ENCODE peak calls at places on chromosome 12, in seven cellular contexts. One of them, this sample, is unnamed.

GRCh38 chr12:75850751-75851462 is 180.7 kb downstream of the PHLDA1 start:
- DNase-seq in astrocyte of the spinal cord: peak
- DNase-seq in stomach: no peak
- DNase-seq in uterus: no peak
- DNase-seq in lower leg skin: no peak
- DNase-seq in breast epithelium: no peak
- DNase-seq in gastrocnemius medialis: no peak
- DNase-seq in this sample: peak

GRCh38 chr12:63792333-63792732 is 12.6 kb downstream of the RXYLT1 start:
- DNase-seq in astrocyte of the spinal cord: no peak
- DNase-seq in stomach: no peak
- DNase-seq in breast epithelium: no peak
- DNase-seq in lower leg skin: no peak
- DNase-seq in uterus: no peak
- DNase-seq in gastrocnemius medialis: no peak
- DNase-seq in this sample: no peak

GRCh38 chr12:62865090-62865489 is 69.9 kb downstream of the PPM1H start:
- DNase-seq in lower leg skin: no peak
- DNase-seq in breast epithelium: no peak
- DNase-seq in astrocyte of the spinal cord: no peak
- DNase-seq in gastrocnemius medialis: no peak
- DNase-seq in stomach: no peak
- DNase-seq in uterus: no peak
- DNase-seq in this sample: no peak

GRCh38 chr12:46209914-46210834 is 58.7 kb downstream of the SLC38A1 start:
- DNase-seq in uterus: peak
- DNase-seq in breast epithelium: peak
- DNase-seq in lower leg skin: peak
- DNase-seq in astrocyte of the spinal cord: no peak
- DNase-seq in stomach: peak
- DNase-seq in gastrocnemius medialis: peak
- DNase-seq in this sample: peak

GRCh38 chr12:120783197-120783596 is 57.6 kb downstream of the ACADS start:
- DNase-seq in astrocyte of the spinal cord: peak
- DNase-seq in lower leg skin: no peak
- DNase-seq in breast epithelium: no peak
- DNase-seq in gastrocnemius medialis: no peak
- DNase-seq in uterus: no peak
- DNase-seq in stomach: no peak
- DNase-seq in this sample: peak

GRCh38 chr12:84313326-84313675 is 599.3 kb downstream of the SLC6A15 start:
- DNase-seq in uterus: no peak
- DNase-seq in gastrocnemius medialis: no peak
- DNase-seq in lower leg skin: no peak
- DNase-seq in astrocyte of the spinal cord: no peak
- DNase-seq in stomach: no peak
- DNase-seq in breast epithelium: no peak
- DNase-seq in this sample: no peak

GRCh38 chr12:49146406-49146805 is 15.2 kb upstream of the TUBA1B start:
- DNase-seq in stomach: no peak
- DNase-seq in uterus: no peak
- DNase-seq in astrocyte of the spinal cord: no peak
- DNase-seq in lower leg skin: no peak
- DNase-seq in gastrocnemius medialis: no peak
- DNase-seq in breast epithelium: no peak
- DNase-seq in this sample: no peak

GRCh38 chr12:125193798-125194562 is 128.7 kb downstream of the AACS start:
- DNase-seq in stomach: no peak
- DNase-seq in astrocyte of the spinal cord: peak
- DNase-seq in gastrocnemius medialis: no peak
- DNase-seq in uterus: no peak
- DNase-seq in breast epithelium: no peak
- DNase-seq in lower leg skin: no peak
- DNase-seq in this sample: peak

GRCh38 chr12:128643106-128643651 is 180.6 kb downstream of the SLC15A4 start:
- DNase-seq in stomach: no peak
- DNase-seq in breast epithelium: no peak
- DNase-seq in uterus: peak
- DNase-seq in lower leg skin: no peak
- DNase-seq in astrocyte of the spinal cord: no peak
- DNase-seq in gastrocnemius medialis: no peak
- DNase-seq in this sample: no peak

GRCh38 chr12:125989716-125990115 is 924.5 kb downstream of the AACS start:
- DNase-seq in stomach: no peak
- DNase-seq in uterus: no peak
- DNase-seq in gastrocnemius medialis: no peak
- DNase-seq in astrocyte of the spinal cord: no peak
- DNase-seq in breast epithelium: no peak
- DNase-seq in lower leg skin: no peak
- DNase-seq in this sample: no peak

GRCh38 chr12:83365317-83365716 is 678.6 kb downstream of the TMTC2 start:
- DNase-seq in breast epithelium: no peak
- DNase-seq in uterus: no peak
- DNase-seq in gastrocnemius medialis: no peak
- DNase-seq in stomach: no peak
- DNase-seq in lower leg skin: no peak
- DNase-seq in astrocyte of the spinal cord: no peak
- DNase-seq in this sample: no peak

GRCh38 chr12:47353508-47353907 is 273.7 kb upstream of the AMIGO2 start:
- DNase-seq in breast epithelium: no peak
- DNase-seq in stomach: no peak
- DNase-seq in gastrocnemius medialis: no peak
- DNase-seq in lower leg skin: no peak
- DNase-seq in uterus: no peak
- DNase-seq in astrocyte of the spinal cord: no peak
- DNase-seq in this sample: no peak

GRCh38 chr12:88468546-88468945 is 111.7 kb downstream of the KITLG start:
- DNase-seq in stomach: no peak
- DNase-seq in breast epithelium: no peak
- DNase-seq in lower leg skin: no peak
- DNase-seq in astrocyte of the spinal cord: no peak
- DNase-seq in gastrocnemius medialis: no peak
- DNase-seq in uterus: no peak
- DNase-seq in this sample: peak

GRCh38 chr12:114733919-114734318 is 49.9 kb upstream of the TBX3 start:
- DNase-seq in uterus: no peak
- DNase-seq in astrocyte of the spinal cord: no peak
- DNase-seq in breast epithelium: no peak
- DNase-seq in lower leg skin: no peak
- DNase-seq in gastrocnemius medialis: no peak
- DNase-seq in stomach: no peak
- DNase-seq in this sample: no peak

GRCh38 chr12:57836442-57837375 is 9.8 kb downstream of the CTDSP2 start:
- DNase-seq in uterus: peak
- DNase-seq in astrocyte of the spinal cord: peak
- DNase-seq in lower leg skin: no peak
- DNase-seq in gastrocnemius medialis: no peak
- DNase-seq in stomach: peak
- DNase-seq in breast epithelium: peak
- DNase-seq in this sample: peak

GRCh38 chr12:74747305-74747704 is 209.7 kb downstream of the ATXN7L3B start:
- DNase-seq in lower leg skin: no peak
- DNase-seq in gastrocnemius medialis: no peak
- DNase-seq in uterus: no peak
- DNase-seq in astrocyte of the spinal cord: peak
- DNase-seq in breast epithelium: no peak
- DNase-seq in stomach: no peak
- DNase-seq in this sample: peak

GRCh38 chr12:28775556-28775955 is 373.5 kb upstream of the FAR2 start:
- DNase-seq in lower leg skin: no peak
- DNase-seq in stomach: no peak
- DNase-seq in gastrocnemius medialis: no peak
- DNase-seq in astrocyte of the spinal cord: no peak
- DNase-seq in breast epithelium: no peak
- DNase-seq in uterus: no peak
- DNase-seq in this sample: no peak

GRCh38 chr12:42810006-42810405 is 220.5 kb upstream of the PRICKLE1 start:
- DNase-seq in lower leg skin: no peak
- DNase-seq in uterus: no peak
- DNase-seq in stomach: no peak
- DNase-seq in breast epithelium: no peak
- DNase-seq in gastrocnemius medialis: no peak
- DNase-seq in astrocyte of the spinal cord: peak
- DNase-seq in this sample: no peak

GRCh38 chr12:51242896-51243295 is 4.3 kb downstream of the DAZAP2 start:
- DNase-seq in astrocyte of the spinal cord: no peak
- DNase-seq in lower leg skin: no peak
- DNase-seq in breast epithelium: no peak
- DNase-seq in stomach: no peak
- DNase-seq in gastrocnemius medialis: no peak
- DNase-seq in uterus: no peak
- DNase-seq in this sample: no peak

GRCh38 chr12:54411398-54412241 is 7.4 kb downstream of the ITGA5 start:
- DNase-seq in gastrocnemius medialis: peak
- DNase-seq in astrocyte of the spinal cord: peak
- DNase-seq in stomach: peak
- DNase-seq in uterus: no peak
- DNase-seq in lower leg skin: peak
- DNase-seq in breast epithelium: no peak
- DNase-seq in this sample: peak

DNA sequence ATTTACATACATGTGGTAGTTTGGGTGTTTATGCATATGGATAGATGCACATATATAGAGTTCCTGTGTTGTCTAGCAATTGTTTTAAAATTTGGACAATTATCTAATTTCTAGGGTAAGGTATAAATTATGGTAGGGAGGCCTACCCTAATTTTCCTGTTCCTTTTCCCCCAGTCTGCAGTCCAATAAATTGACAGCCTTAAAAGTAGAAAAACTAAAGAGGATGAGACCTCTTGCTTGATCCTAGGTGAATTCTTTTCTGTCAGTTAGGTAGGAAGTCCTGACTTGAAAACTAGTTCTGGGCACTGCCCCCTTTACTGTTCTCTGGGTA is 2.1 kb upstream of the CDKN1B start:
- DNase-seq in breast epithelium: no peak
- DNase-seq in astrocyte of the spinal cord: no peak
- DNase-seq in uterus: no peak
- DNase-seq in gastrocnemius medialis: no peak
- DNase-seq in stomach: no peak
- DNase-seq in lower leg skin: no peak
- DNase-seq in this sample: no peak
- H3K4me3 ChIP-seq in breast epithelium: no peak
- H3K4me3 ChIP-seq in astrocyte of the spinal cord: no peak
- H3K4me3 ChIP-seq in uterus: no peak
- H3K4me3 ChIP-seq in gastrocnemius medialis: no peak
- H3K4me3 ChIP-seq in stomach: peak
- H3K4me3 ChIP-seq in lower leg skin: no peak
- H3K4me3 ChIP-seq in this sample: no peak

GRCh38 chr12:7711133-7711532 is at the start of gene DPPA3:
- DNase-seq in lower leg skin: no peak
- DNase-seq in gastrocnemius medialis: no peak
- DNase-seq in astrocyte of the spinal cord: no peak
- DNase-seq in uterus: no peak
- DNase-seq in stomach: no peak
- DNase-seq in breast epithelium: no peak
- DNase-seq in this sample: no peak

GRCh38 chr12:7712841-7713442 is 1.7 kb downstream of the DPPA3 start:
- DNase-seq in lower leg skin: no peak
- DNase-seq in stomach: no peak
- DNase-seq in gastrocnemius medialis: no peak
- DNase-seq in uterus: no peak
- DNase-seq in breast epithelium: no peak
- DNase-seq in astrocyte of the spinal cord: no peak
- DNase-seq in this sample: no peak

DNA sequence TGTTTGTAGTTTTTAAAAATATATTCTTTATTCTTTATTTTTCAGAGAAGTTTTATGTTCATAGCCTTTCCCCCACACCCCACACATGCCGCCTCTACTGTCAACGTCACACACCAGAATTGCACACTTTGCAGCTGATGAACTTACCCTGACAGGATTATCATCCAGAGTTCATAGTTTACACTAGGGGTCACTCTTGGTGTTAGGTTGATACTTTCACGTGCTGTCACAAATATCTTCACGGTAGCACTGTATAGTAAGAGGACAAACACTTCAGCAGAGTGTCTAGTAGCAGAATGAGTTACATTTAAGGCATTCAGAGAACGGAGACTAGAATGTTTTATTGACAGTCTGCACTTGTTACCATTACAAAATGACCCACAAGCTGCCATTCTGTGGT is 5.2 kb downstream of the DPPA3 start:
- DNase-seq in lower leg skin: no peak
- DNase-seq in breast epithelium: no peak
- DNase-seq in astrocyte of the spinal cord: no peak
- DNase-seq in uterus: no peak
- DNase-seq in stomach: no peak
- DNase-seq in gastrocnemius medialis: no peak
- DNase-seq in this sample: no peak
- TF ChIP-seq CTCF in lower leg skin: no peak
- TF ChIP-seq CTCF in breast epithelium: no peak
- TF ChIP-seq CTCF in astrocyte of the spinal cord: no peak
- TF ChIP-seq CTCF in uterus: no peak
- TF ChIP-seq CTCF in stomach: no peak
- TF ChIP-seq CTCF in gastrocnemius medialis: no peak
- TF ChIP-seq CTCF in this sample: no peak

GRCh38 chr12:69239286-69239921 is at the start of gene CPSF6:
- DNase-seq in breast epithelium: peak
- DNase-seq in gastrocnemius medialis: peak
- DNase-seq in astrocyte of the spinal cord: peak
- DNase-seq in stomach: peak
- DNase-seq in lower leg skin: peak
- DNase-seq in uterus: peak
- DNase-seq in this sample: peak

GRCh38 chr12:69239922-69240624 is 704 bp downstream of the CPSF6 start:
- DNase-seq in stomach: peak
- DNase-seq in uterus: peak
- DNase-seq in breast epithelium: peak
- DNase-seq in astrocyte of the spinal cord: peak
- DNase-seq in lower leg skin: peak
- DNase-seq in gastrocnemius medialis: peak
- DNase-seq in this sample: peak

GRCh38 chr12:69240625-69240984 is 1.2 kb downstream of the CPSF6 start:
- DNase-seq in astrocyte of the spinal cord: no peak
- DNase-seq in breast epithelium: no peak
- DNase-seq in uterus: no peak
- DNase-seq in gastrocnemius medialis: no peak
- DNase-seq in lower leg skin: no peak
- DNase-seq in stomach: no peak
- DNase-seq in this sample: no peak

GRCh38 chr12:69241444-69242092 is 2.2 kb downstream of the CPSF6 start:
- DNase-seq in astrocyte of the spinal cord: no peak
- DNase-seq in uterus: no peak
- DNase-seq in lower leg skin: no peak
- DNase-seq in gastrocnemius medialis: no peak
- DNase-seq in breast epithelium: no peak
- DNase-seq in stomach: no peak
- DNase-seq in this sample: peak

GRCh38 chr12:69243099-69244084 is 4.0 kb downstream of the CPSF6 start:
- DNase-seq in stomach: no peak
- DNase-seq in lower leg skin: no peak
- DNase-seq in breast epithelium: no peak
- DNase-seq in uterus: no peak
- DNase-seq in gastrocnemius medialis: no peak
- DNase-seq in astrocyte of the spinal cord: no peak
- DNase-seq in this sample: no peak
- H3K4me3 ChIP-seq in stomach: no peak
- H3K4me3 ChIP-seq in lower leg skin: no peak
- H3K4me3 ChIP-seq in breast epithelium: no peak
- H3K4me3 ChIP-seq in uterus: no peak
- H3K4me3 ChIP-seq in gastrocnemius medialis: no peak
- H3K4me3 ChIP-seq in astrocyte of the spinal cord: no peak
- H3K4me3 ChIP-seq in this sample: no peak

GRCh38 chr12:106994579-106995220 is 7.8 kb upstream of the MTERF2 start:
- DNase-seq in gastrocnemius medialis: no peak
- DNase-seq in astrocyte of the spinal cord: no peak
- DNase-seq in stomach: no peak
- DNase-seq in lower leg skin: no peak
- DNase-seq in breast epithelium: no peak
- DNase-seq in uterus: no peak
- DNase-seq in this sample: peak
- TF ChIP-seq CTCF in gastrocnemius medialis: no peak
- TF ChIP-seq CTCF in astrocyte of the spinal cord: no peak
- TF ChIP-seq CTCF in stomach: no peak
- TF ChIP-seq CTCF in lower leg skin: no peak
- TF ChIP-seq CTCF in breast epithelium: no peak
- TF ChIP-seq CTCF in uterus: no peak
- TF ChIP-seq CTCF in this sample: no peak

This sample was measured in fibroblast of the aortic adventitia.